ENCODE peak calls at places on chromosomes 1 and 21, in four cellular contexts. K is psoas muscle; J is fibroblast of lung; X is CD4-positive, CD25-positive, alpha-beta regulatory T cell. P is an unnamed sample. For H3K36me3, the result is how much of the 10 kb centered on the place peaks cover.

GRCh38 chr1:48903291-48903690 is 126.6 kb upstream of the BEND5 start:
- DNase-seq in K (no peak), J (no peak), X (no peak), P (no peak)

GRCh38 chr1:162716123-162716522 is 74.4 kb upstream of the HSD17B7 start:
- DNase-seq in K (no peak), J (no peak), X (no peak), P (no peak)

GRCh38 chr21:44558695-44559094 is at the start of gene KRTAP10-3:
- DNase-seq in K (no peak), J (no peak), X (no peak), P (no peak)

GRCh38 chr1:166145496-166145895 is 21.3 kb downstream of the FAM78B start:
- DNase-seq in K (no peak), J (peak), X (no peak), P (no peak)

GRCh38 chr1:61142726-61143500 is 60.6 kb downstream of the NFIA start:
- DNase-seq in K (no peak), J (no peak), X (no peak), P (no peak)

GRCh38 chr1:38608202-38608864 is 251.2 kb downstream of the RRAGC start:
- DNase-seq in K (no peak), J (peak), X (no peak), P (peak)

GRCh38 chr1:192168964-192169363 is 10.7 kb downstream of the RGS18 start:
- DNase-seq in K (no peak), J (no peak), X (no peak), P (no peak)

GRCh38 chr1:211613108-211613947 is 34.4 kb upstream of the SLC30A1 start:
- DNase-seq in K (peak), J (peak), X (no peak), P (peak)

GRCh38 chr1:115112496-115113375 is 23.4 kb upstream of the TSPAN2 start:
- DNase-seq in K (no peak), J (no peak), X (peak), P (no peak)

GRCh38 chr21:39867198-39867650 is at the start of gene PCP4:
- DNase-seq in K (no peak), J (peak), X (no peak), P (no peak)

GRCh38 chr1:168960595-168960994 is 145.9 kb upstream of the ATP1B1 start:
- DNase-seq in K (no peak), J (no peak), X (no peak), P (no peak)

GRCh38 chr1:69191280-69191679 is 376.4 kb upstream of the LRRC7 start:
- DNase-seq in K (no peak), J (peak), X (no peak), P (no peak)

GRCh38 chr1:246748867-246749266 is 24.7 kb downstream of the SCCPDH start:
- DNase-seq in K (no peak), J (no peak), X (no peak), P (peak)

GRCh38 chr1:198231776-198232175 is 75.0 kb downstream of the NEK7 start:
- DNase-seq in K (no peak), J (no peak), X (no peak), P (no peak)

GRCh38 chr1:76726251-76726650 is 141.0 kb upstream of the ST6GALNAC5 start:
- DNase-seq in K (no peak), J (no peak), X (no peak), P (no peak)

GRCh38 chr1:42942444-42942843 is 16.2 kb downstream of the SLC2A1 start:
- DNase-seq in K (peak), J (no peak), X (no peak), P (no peak)

GRCh38 chr21:36104306-36105300 is 30.3 kb upstream of the CBR3 start:
- DNase-seq in K (peak), J (peak), X (peak), P (no peak)

GRCh38 chr1:206738370-206739366 is 31.9 kb upstream of the IL19 start:
- DNase-seq in K (no peak), J (peak), X (no peak), P (no peak)

GRCh38 chr1:241101622-241102021 is 255.4 kb downstream of the RGS7 start:
- DNase-seq in K (no peak), J (no peak), X (no peak), P (no peak)

GRCh38 chr1:92481598-92482403 is 4.9 kb downstream of the GFI1 start:
- DNase-seq in K (no peak), J (no peak), X (no peak), P (peak)

GRCh38 chr1:94253456-94254042 is 16.2 kb upstream of the ARHGAP29 start:
- DNase-seq in K (no peak), J (no peak), X (no peak), P (no peak)

GRCh38 chr1:21291964-21292363 is 1.7 kb upstream of the ECE1 start:
- DNase-seq in K (no peak), J (no peak), X (no peak), P (no peak)
- H3K4me3 ChIP-seq in K (no peak), J (no peak), X (peak), P (no peak)

GRCh38 chr1:226287587-226287986 is 21.4 kb downstream of the LIN9 start:
- DNase-seq in K (no peak), J (no peak), X (no peak), P (no peak)
- H3K36me3 ChIP-seq in K (under half), J (under half), X (under half), P (under half)

GRCh38 chr1:40059292-40059959 is 18.9 kb downstream of the CAP1 start:
- DNase-seq in K (no peak), J (peak), X (peak), P (no peak)

GRCh38 chr1:40058453-40059291 is 18.1 kb downstream of the CAP1 start:
- DNase-seq in K (no peak), J (peak), X (no peak), P (no peak)

GRCh38 chr1:40057310-40058030 is 16.9 kb downstream of the CAP1 start:
- DNase-seq in K (no peak), J (no peak), X (no peak), P (no peak)

GRCh38 chr1:40056519-40057309 is 16.2 kb downstream of the CAP1 start:
- DNase-seq in K (no peak), J (no peak), X (no peak), P (no peak)

GRCh38 chr1:40058097-40058452 is 17.5 kb downstream of the CAP1 start:
- DNase-seq in K (no peak), J (no peak), X (no peak), P (no peak)
- H3K27ac ChIP-seq in K (peak), J (no peak), X (peak), P (no peak)

GRCh38 chr21:33402011-33402979 is 918 bp upstream of the IFNGR2 start:
- DNase-seq in K (peak), J (peak), X (no peak), P (peak)
- H3K4me3 ChIP-seq in K (peak), J (peak), X (no peak), P (peak)

GRCh38 chr1:27966402-27967105 is 6.8 kb downstream of the XKR8 start:
- DNase-seq in K (no peak), J (peak), X (no peak), P (no peak)
- H3K36me3 ChIP-seq in K (under half), J (under half), X (under half), P (under half)

GRCh38 chr1:223703668-223704013 is 8.7 kb upstream of the CAPN2 start:
- DNase-seq in K (no peak), J (no peak), X (no peak), P (no peak)

GRCh38 chr1:223707270-223708000 is 4.9 kb upstream of the CAPN2 start:
- DNase-seq in K (peak), J (peak), X (no peak), P (peak)

GRCh38 chr1:223706077-223706988 is 6.0 kb upstream of the CAPN2 start:
- DNase-seq in K (no peak), J (peak), X (no peak), P (peak)

GRCh38 chr1:223702735-223703667 is 9.3 kb upstream of the CAPN2 start:
- DNase-seq in K (no peak), J (peak), X (no peak), P (peak)

GRCh38 chr1:223704921-223705878 is 7.1 kb upstream of the CAPN2 start:
- DNase-seq in K (no peak), J (peak), X (no peak), P (peak)
- H3K27ac ChIP-seq in K (no peak), J (peak), X (no peak), P (peak)

DNA sequence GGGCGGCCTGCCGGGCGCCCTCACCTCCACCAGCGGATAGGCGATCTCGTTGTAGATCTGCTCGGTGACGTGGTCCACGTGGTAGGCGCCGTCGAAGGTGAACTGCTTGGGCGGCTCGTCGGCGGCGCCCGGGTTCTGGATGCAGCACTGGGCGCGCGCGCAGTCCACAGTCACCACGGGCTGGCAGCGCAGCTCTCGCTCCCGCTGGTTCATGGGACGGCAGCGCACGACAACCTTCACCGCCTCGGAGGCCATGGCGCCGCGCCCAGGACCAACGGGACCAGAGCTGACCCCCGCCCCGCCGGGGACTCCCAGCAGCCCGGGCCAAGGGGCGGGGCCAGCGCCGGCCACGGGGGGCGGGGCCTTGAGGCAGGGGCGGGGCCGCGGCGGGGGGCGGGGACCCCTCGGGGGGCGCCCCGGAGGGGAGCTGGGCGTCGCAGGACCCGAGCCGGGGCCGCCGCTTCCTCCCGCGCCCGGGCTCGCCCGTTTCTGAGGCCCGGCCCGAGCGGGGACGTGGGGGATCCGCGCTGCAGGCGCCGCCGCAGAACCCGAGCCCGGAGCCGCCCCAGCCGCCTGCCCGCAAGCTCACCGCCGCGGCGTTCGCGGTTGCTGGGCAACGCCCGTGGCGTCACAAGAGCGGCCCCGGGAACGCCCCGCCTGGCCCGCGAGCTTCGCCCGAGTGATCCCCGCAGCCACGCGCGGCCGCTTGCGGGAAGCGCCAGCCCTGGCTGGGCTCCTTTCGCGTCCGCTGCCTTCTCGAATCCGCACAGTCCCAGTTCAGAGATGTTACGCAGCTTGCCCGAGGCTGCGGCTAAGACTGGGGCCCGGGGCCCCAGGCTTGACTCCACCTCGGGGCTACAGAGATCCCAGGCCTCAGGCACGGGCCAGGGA is at the start of gene KIF17:
- DNase-seq in K (peak), J (peak), X (peak), P (peak)
- H3K4me3 ChIP-seq in K (peak), J (peak), X (no peak), P (peak)